ENCODE peak calls at places on chromosomes 4 and X, in six cellular contexts. S is hypothalamus; K is OCI-LY7; Q is stimulated activated naive CD4-positive, alpha-beta T cell treated with Interleukin-2 at 50 U/mL for 16 hours; M is T-helper 9 cell; O is stimulated activated CD4-positive, alpha-beta T cell treated with anti-CD3 and anti-CD28 coated beads, Interleukin-15, amount 100 ng/mL, for 1 hour. V is an unnamed sample.

GRCh38 chr4:155948541-155948940 is 5.1 kb downstream of the CTSO start:
- DNase-seq in O (no peak), K (no peak), Q (no peak), M (no peak), S (no peak), V (no peak)

GRCh38 chrX:100731441-100732281 is at the start of gene SYTL4:
- DNase-seq in S (no peak), M (no peak), O (no peak), K (no peak), Q (no peak), V (peak; percentile 46)

GRCh38 chr4:10083861-10084641 is 32.5 kb downstream of the WDR1 start:
- DNase-seq in S (no peak), M (no peak), Q (no peak), O (no peak), K (no peak), V (peak; percentile 44)

GRCh38 chrX:30874851-30875250 is 14.2 kb downstream of the TAB3 start:
- DNase-seq in O (no peak), M (no peak), K (no peak), Q (no peak), S (no peak), V (no peak)

GRCh38 chrX:18640686-18641085 is 31.2 kb downstream of the RS1 start:
- DNase-seq in M (no peak), Q (no peak), O (no peak), K (no peak), S (no peak), V (no peak)

GRCh38 chrX:7941390-7942042 is 14.3 kb upstream of the PNPLA4 start:
- DNase-seq in K (peak; percentile 9), M (no peak), S (no peak), O (no peak), Q (no peak), V (no peak)

GRCh38 chrX:132406106-132406505 is 82.7 kb downstream of the MBNL3 start:
- DNase-seq in O (no peak), S (no peak), M (no peak), K (no peak), Q (no peak), V (no peak)

GRCh38 chr4:138889216-138889615 is 126.4 kb upstream of the NOCT start:
- DNase-seq in M (no peak), K (no peak), O (no peak), S (no peak), Q (no peak), V (no peak)

GRCh38 chr4:162645381-162645780 is 481.6 kb upstream of the FSTL5 start:
- DNase-seq in O (no peak), K (no peak), S (no peak), M (no peak), Q (no peak), V (no peak)